ENCODE peak calls at places on chromosomes 4 and X, in ten cellular contexts. M, A, F, J, L, H, Q, B, W and G are unnamed samples.

GRCh38 chr4:98672583-98673281 is 14.3 kb upstream of the TSPAN5 start:
- DNase-seq in A (no peak), L (no peak), M (no peak), W (no peak), J (no peak), F (no peak), Q (no peak), H (no peak), B (no peak), G (no peak)

GRCh38 chr4:99657801-99658200 is at the start of gene C4orf54:
- DNase-seq in W (no peak), F (no peak), H (no peak), A (no peak), L (no peak), Q (no peak), B (no peak), M (no peak), J (no peak), G (no peak)

GRCh38 chrX:19731307-19731706 is 156.1 kb downstream of the SH3KBP1 start:
- DNase-seq in Q (no peak), A (no peak), F (no peak), L (no peak), M (no peak), H (no peak), B (no peak), J (no peak), W (no peak), G (peak)

GRCh38 chrX:39487166-39488006 is 610.4 kb downstream of the BCOR start:
- DNase-seq in J (no peak), W (no peak), L (no peak), A (no peak), F (no peak), H (no peak), M (peak), Q (no peak), B (no peak), G (no peak)

GRCh38 chr4:123260429-123261052 is 136.1 kb upstream of the SPRY1 start:
- DNase-seq in J (no peak), W (no peak), M (no peak), H (no peak), A (no peak), F (no peak), B (no peak), Q (no peak), L (no peak), G (no peak)

GRCh38 chrX:112759512-112759911 is 79.8 kb upstream of the LHFPL1 start:
- DNase-seq in F (no peak), B (no peak), L (no peak), W (no peak), Q (no peak), A (no peak), J (no peak), H (no peak), M (no peak), G (no peak)

GRCh38 chr4:172656055-172656454 is 512.6 kb upstream of the GALNT7 start:
- DNase-seq in F (no peak), Q (no peak), A (no peak), B (no peak), J (no peak), W (no peak), M (no peak), H (no peak), L (no peak), G (no peak)

GRCh38 chrX:72349190-72349589 is 43.5 kb upstream of the CITED1 start:
- DNase-seq in J (no peak), H (no peak), M (no peak), Q (no peak), F (no peak), W (peak), A (no peak), B (no peak), L (no peak), G (no peak)

GRCh38 chrX:125826080-125826479 is 340.0 kb downstream of the DCAF12L2 start:
- DNase-seq in L (no peak), B (no peak), Q (no peak), F (no peak), M (no peak), J (no peak), A (no peak), W (no peak), H (no peak), G (no peak)

GRCh38 chr4:16573744-16574143 is 324.7 kb downstream of the LDB2 start:
- DNase-seq in L (no peak), A (no peak), H (no peak), W (no peak), J (no peak), Q (peak), M (no peak), B (peak), F (no peak), G (no peak)

GRCh38 chrX:83759872-83760271 is 101.1 kb upstream of the CYLC1 start:
- DNase-seq in L (no peak), Q (no peak), A (no peak), M (no peak), B (peak), W (no peak), H (no peak), F (no peak), J (no peak), G (no peak)

GRCh38 chr4:98006060-98006459 is 137.2 kb downstream of the STPG2 start:
- DNase-seq in H (no peak), J (no peak), F (no peak), L (no peak), Q (no peak), M (no peak), W (no peak), A (no peak), B (no peak), G (no peak)

GRCh38 chr4:26384380-26385057 is 63.7 kb downstream of the RBPJ start:
- DNase-seq in M (no peak), J (no peak), B (no peak), F (no peak), A (no peak), H (no peak), L (no peak), W (no peak), Q (no peak), G (no peak)

GRCh38 chrX:134658002-134658401 is 269 bp downstream of the PLAC1 start:
- DNase-seq in J (no peak), A (no peak), F (no peak), H (no peak), L (no peak), Q (no peak), B (no peak), W (no peak), M (no peak), G (no peak)

GRCh38 chr4:4462970-4463369 is 76.1 kb downstream of the NSG1 start:
- DNase-seq in Q (no peak), W (no peak), A (no peak), J (no peak), B (peak), L (no peak), H (no peak), F (no peak), M (no peak), G (no peak)

GRCh38 chrX:110944793-110945466 is 149.3 kb upstream of the CHRDL1 start:
- DNase-seq in H (no peak), A (no peak), L (no peak), Q (no peak), B (no peak), W (no peak), F (no peak), J (peak), M (peak), G (no peak)

GRCh38 chr4:4593596-4593995 is 51.7 kb upstream of the STX18 start:
- DNase-seq in J (no peak), F (no peak), A (no peak), M (no peak), H (no peak), W (no peak), L (no peak), Q (no peak), B (no peak), G (no peak)

GRCh38 chrX:146224442-146224841 is 406.8 kb downstream of the SLITRK2 start:
- DNase-seq in B (peak), L (no peak), H (no peak), Q (no peak), A (no peak), W (no peak), J (no peak), M (no peak), F (no peak), G (no peak)

GRCh38 chrX:97673135-97673534 is 789.4 kb downstream of the RPA4 start:
- DNase-seq in J (no peak), Q (no peak), H (no peak), A (no peak), F (no peak), M (no peak), L (no peak), B (no peak), W (no peak), G (no peak)

GRCh38 chr4:38071801-38072567 is 111.8 kb downstream of the PTTG2 start:
- DNase-seq in W (no peak), J (no peak), L (no peak), A (no peak), B (peak), H (no peak), F (peak), Q (no peak), M (no peak), G (no peak)